ENCODE peak calls at places on chromosomes 13 and 19, in seven cellular contexts. One of them, this sample, is unnamed.

GRCh38 chr19:58328999-58329398 is 2.2 kb downstream of the ZSCAN22 start:
- DNase-seq in tibial nerve: no peak
- DNase-seq in CD8-positive, alpha-beta memory T cell: no peak
- DNase-seq in brain microvascular endothelial cell: no peak
- DNase-seq in transverse colon: no peak
- DNase-seq in AG04450: no peak
- DNase-seq in cardiac fibroblast: no peak
- DNase-seq in this sample: no peak

GRCh38 chr13:100399455-100399854 is 189.1 kb downstream of the GGACT start:
- DNase-seq in AG04450: no peak
- DNase-seq in tibial nerve: no peak
- DNase-seq in brain microvascular endothelial cell: no peak
- DNase-seq in CD8-positive, alpha-beta memory T cell: no peak
- DNase-seq in cardiac fibroblast: no peak
- DNase-seq in transverse colon: no peak
- DNase-seq in this sample: no peak

GRCh38 chr19:10416380-10417257 is 3.7 kb upstream of the PDE4A start:
- DNase-seq in cardiac fibroblast: peak
- DNase-seq in CD8-positive, alpha-beta memory T cell: peak
- DNase-seq in transverse colon: peak
- DNase-seq in AG04450: peak
- DNase-seq in tibial nerve: peak
- DNase-seq in brain microvascular endothelial cell: peak
- DNase-seq in this sample: peak

GRCh38 chr13:109719962-109720646 is 66.3 kb downstream of the IRS2 start:
- DNase-seq in tibial nerve: no peak
- DNase-seq in cardiac fibroblast: no peak
- DNase-seq in brain microvascular endothelial cell: no peak
- DNase-seq in CD8-positive, alpha-beta memory T cell: no peak
- DNase-seq in transverse colon: no peak
- DNase-seq in AG04450: no peak
- DNase-seq in this sample: no peak

GRCh38 chr13:76864259-76864658 is 21.9 kb downstream of the KCTD12 start:
- DNase-seq in AG04450: no peak
- DNase-seq in cardiac fibroblast: no peak
- DNase-seq in tibial nerve: no peak
- DNase-seq in CD8-positive, alpha-beta memory T cell: no peak
- DNase-seq in brain microvascular endothelial cell: no peak
- DNase-seq in transverse colon: no peak
- DNase-seq in this sample: no peak

GRCh38 chr19:23116802-23117571 is at the start of gene ZNF730:
- DNase-seq in transverse colon: peak
- DNase-seq in cardiac fibroblast: peak
- DNase-seq in AG04450: peak
- DNase-seq in tibial nerve: no peak
- DNase-seq in brain microvascular endothelial cell: peak
- DNase-seq in CD8-positive, alpha-beta memory T cell: peak
- DNase-seq in this sample: peak

GRCh38 chr19:46209051-46209450 is 20.5 kb upstream of the IGFL1 start:
- DNase-seq in AG04450: no peak
- DNase-seq in tibial nerve: no peak
- DNase-seq in cardiac fibroblast: no peak
- DNase-seq in transverse colon: no peak
- DNase-seq in CD8-positive, alpha-beta memory T cell: no peak
- DNase-seq in brain microvascular endothelial cell: no peak
- DNase-seq in this sample: no peak

GRCh38 chr19:23972161-23972560 is 57.5 kb downstream of the ZNF726 start:
- DNase-seq in tibial nerve: no peak
- DNase-seq in AG04450: no peak
- DNase-seq in brain microvascular endothelial cell: no peak
- DNase-seq in transverse colon: no peak
- DNase-seq in CD8-positive, alpha-beta memory T cell: no peak
- DNase-seq in cardiac fibroblast: no peak
- DNase-seq in this sample: no peak

GRCh38 chr13:68304287-68304893 is 1074.3 kb upstream of the PCDH9 start:
- DNase-seq in CD8-positive, alpha-beta memory T cell: no peak
- DNase-seq in tibial nerve: no peak
- DNase-seq in brain microvascular endothelial cell: no peak
- DNase-seq in AG04450: no peak
- DNase-seq in cardiac fibroblast: peak
- DNase-seq in transverse colon: no peak
- DNase-seq in this sample: no peak

GRCh38 chr19:54947381-54947780 is at the start of gene NLRP7:
- DNase-seq in brain microvascular endothelial cell: no peak
- DNase-seq in tibial nerve: no peak
- DNase-seq in cardiac fibroblast: no peak
- DNase-seq in transverse colon: no peak
- DNase-seq in CD8-positive, alpha-beta memory T cell: no peak
- DNase-seq in AG04450: no peak
- DNase-seq in this sample: no peak

GRCh38 chr19:20244356-20244755 is 77.3 kb downstream of the ZNF486 start:
- DNase-seq in cardiac fibroblast: no peak
- DNase-seq in AG04450: no peak
- DNase-seq in transverse colon: no peak
- DNase-seq in brain microvascular endothelial cell: no peak
- DNase-seq in tibial nerve: no peak
- DNase-seq in CD8-positive, alpha-beta memory T cell: peak
- DNase-seq in this sample: no peak

GRCh38 chr19:14544977-14545715 is 15.8 kb downstream of the TECR start:
- DNase-seq in transverse colon: peak
- DNase-seq in cardiac fibroblast: no peak
- DNase-seq in brain microvascular endothelial cell: no peak
- DNase-seq in tibial nerve: no peak
- DNase-seq in CD8-positive, alpha-beta memory T cell: no peak
- DNase-seq in AG04450: no peak
- DNase-seq in this sample: no peak

GRCh38 chr13:99051768-99052455 is 74.0 kb upstream of the DOCK9 start:
- DNase-seq in transverse colon: no peak
- DNase-seq in cardiac fibroblast: no peak
- DNase-seq in brain microvascular endothelial cell: no peak
- DNase-seq in tibial nerve: no peak
- DNase-seq in AG04450: no peak
- DNase-seq in CD8-positive, alpha-beta memory T cell: peak
- DNase-seq in this sample: peak

GRCh38 chr13:26839682-26840081 is 79.1 kb upstream of the GPR12 start:
- DNase-seq in AG04450: no peak
- DNase-seq in brain microvascular endothelial cell: no peak
- DNase-seq in CD8-positive, alpha-beta memory T cell: no peak
- DNase-seq in transverse colon: no peak
- DNase-seq in cardiac fibroblast: no peak
- DNase-seq in tibial nerve: no peak
- DNase-seq in this sample: no peak

GRCh38 chr13:100922599-100922998 is 248.0 kb upstream of the TMTC4 start:
- DNase-seq in transverse colon: no peak
- DNase-seq in AG04450: no peak
- DNase-seq in CD8-positive, alpha-beta memory T cell: no peak
- DNase-seq in brain microvascular endothelial cell: no peak
- DNase-seq in tibial nerve: no peak
- DNase-seq in cardiac fibroblast: no peak
- DNase-seq in this sample: no peak

GRCh38 chr13:99214691-99215090 is 14.0 kb downstream of the UBAC2 start:
- DNase-seq in transverse colon: no peak
- DNase-seq in CD8-positive, alpha-beta memory T cell: no peak
- DNase-seq in tibial nerve: no peak
- DNase-seq in AG04450: no peak
- DNase-seq in cardiac fibroblast: no peak
- DNase-seq in brain microvascular endothelial cell: no peak
- DNase-seq in this sample: no peak

GRCh38 chr19:14089412-14089661 is 1.2 kb downstream of the SAMD1 start:
- DNase-seq in CD8-positive, alpha-beta memory T cell: no peak
- DNase-seq in brain microvascular endothelial cell: no peak
- DNase-seq in tibial nerve: peak
- DNase-seq in transverse colon: no peak
- DNase-seq in AG04450: no peak
- DNase-seq in cardiac fibroblast: peak
- DNase-seq in this sample: peak

GRCh38 chr19:44356383-44357111 is at the start of gene ZNF112:
- DNase-seq in AG04450: peak
- DNase-seq in brain microvascular endothelial cell: peak
- DNase-seq in cardiac fibroblast: peak
- DNase-seq in transverse colon: peak
- DNase-seq in CD8-positive, alpha-beta memory T cell: no peak
- DNase-seq in tibial nerve: peak
- DNase-seq in this sample: no peak

GRCh38 chr19:58516246-58516836 is 3.3 kb downstream of the ZBTB45 start:
- DNase-seq in AG04450: no peak
- DNase-seq in transverse colon: no peak
- DNase-seq in CD8-positive, alpha-beta memory T cell: no peak
- DNase-seq in tibial nerve: no peak
- DNase-seq in brain microvascular endothelial cell: no peak
- DNase-seq in cardiac fibroblast: no peak
- DNase-seq in this sample: no peak

GRCh38 chr13:48110930-48111721 is 16.2 kb upstream of the MED4 start:
- DNase-seq in transverse colon: no peak
- DNase-seq in CD8-positive, alpha-beta memory T cell: no peak
- DNase-seq in AG04450: no peak
- DNase-seq in brain microvascular endothelial cell: no peak
- DNase-seq in cardiac fibroblast: peak
- DNase-seq in tibial nerve: peak
- DNase-seq in this sample: no peak

GRCh38 chr19:14138576-14139265 is 2.3 kb upstream of the ASF1B start:
- DNase-seq in AG04450: no peak
- DNase-seq in cardiac fibroblast: peak
- DNase-seq in tibial nerve: no peak
- DNase-seq in CD8-positive, alpha-beta memory T cell: no peak
- DNase-seq in transverse colon: no peak
- DNase-seq in brain microvascular endothelial cell: peak
- DNase-seq in this sample: no peak

GRCh38 chr13:91482427-91482826 is 84.0 kb downstream of the GPC5 start:
- DNase-seq in brain microvascular endothelial cell: peak
- DNase-seq in cardiac fibroblast: no peak
- DNase-seq in CD8-positive, alpha-beta memory T cell: no peak
- DNase-seq in AG04450: no peak
- DNase-seq in transverse colon: no peak
- DNase-seq in tibial nerve: no peak
- DNase-seq in this sample: no peak

GRCh38 chr19:23716792-23717191 is 29.8 kb upstream of the ZNF675 start:
- DNase-seq in brain microvascular endothelial cell: no peak
- DNase-seq in transverse colon: no peak
- DNase-seq in CD8-positive, alpha-beta memory T cell: no peak
- DNase-seq in tibial nerve: no peak
- DNase-seq in AG04450: no peak
- DNase-seq in cardiac fibroblast: no peak
- DNase-seq in this sample: no peak

GRCh38 chr13:107642841-107643240 is 572.5 kb downstream of the LIG4 start:
- DNase-seq in cardiac fibroblast: peak
- DNase-seq in brain microvascular endothelial cell: no peak
- DNase-seq in AG04450: peak
- DNase-seq in tibial nerve: no peak
- DNase-seq in transverse colon: no peak
- DNase-seq in CD8-positive, alpha-beta memory T cell: no peak
- DNase-seq in this sample: no peak

GRCh38 chr13:66099825-66100224 is 1130.3 kb downstream of the PCDH9 start:
- DNase-seq in AG04450: no peak
- DNase-seq in tibial nerve: no peak
- DNase-seq in CD8-positive, alpha-beta memory T cell: no peak
- DNase-seq in cardiac fibroblast: no peak
- DNase-seq in transverse colon: no peak
- DNase-seq in brain microvascular endothelial cell: no peak
- DNase-seq in this sample: no peak

GRCh38 chr19:11942843-11943108 is 17.9 kb downstream of the ZNF700 start:
- DNase-seq in cardiac fibroblast: no peak
- DNase-seq in AG04450: no peak
- DNase-seq in tibial nerve: no peak
- DNase-seq in brain microvascular endothelial cell: no peak
- DNase-seq in transverse colon: no peak
- DNase-seq in CD8-positive, alpha-beta memory T cell: no peak
- DNase-seq in this sample: no peak

GRCh38 chr13:88450515-88450914 is 779.3 kb downstream of the SLITRK5 start:
- DNase-seq in cardiac fibroblast: no peak
- DNase-seq in tibial nerve: no peak
- DNase-seq in CD8-positive, alpha-beta memory T cell: no peak
- DNase-seq in brain microvascular endothelial cell: no peak
- DNase-seq in transverse colon: no peak
- DNase-seq in AG04450: no peak
- DNase-seq in this sample: no peak
- H3K4me3 ChIP-seq in cardiac fibroblast: no peak
- H3K4me3 ChIP-seq in tibial nerve: no peak
- H3K4me3 ChIP-seq in CD8-positive, alpha-beta memory T cell: no peak
- H3K4me3 ChIP-seq in brain microvascular endothelial cell: no peak
- H3K4me3 ChIP-seq in transverse colon: no peak
- H3K4me3 ChIP-seq in AG04450: no peak
- H3K4me3 ChIP-seq in this sample: no peak

DNA sequence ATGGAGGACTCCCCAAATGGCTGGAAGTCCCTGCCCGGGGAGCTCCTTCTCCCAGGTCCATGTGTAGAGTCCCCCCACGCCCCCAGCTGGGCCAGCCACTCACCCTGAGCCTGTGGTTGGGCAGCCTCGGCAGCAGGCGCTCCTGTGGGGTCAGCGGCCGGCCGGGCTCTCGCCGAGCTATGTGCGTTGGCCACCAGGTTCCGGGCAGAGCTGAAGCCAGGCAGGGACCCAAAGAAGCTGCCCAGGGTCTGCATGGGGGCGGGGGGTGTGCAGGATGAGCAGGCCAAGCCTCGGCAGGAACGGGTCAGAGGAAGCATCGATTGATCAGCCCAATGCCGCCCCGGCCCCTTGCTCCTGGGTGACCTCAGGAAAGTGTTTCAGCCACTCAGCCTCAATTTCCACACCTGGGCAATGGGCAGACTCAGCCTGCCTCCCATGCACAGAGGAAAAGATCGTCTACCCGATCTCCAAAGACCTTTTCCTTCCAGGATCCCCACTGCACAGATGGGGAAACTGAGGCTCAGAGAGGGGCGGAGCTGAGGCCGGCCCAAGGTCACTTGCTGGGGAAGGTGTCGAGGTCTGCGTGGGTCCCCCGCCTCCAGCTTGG is 732 bp downstream of the PLIN4 start:
- DNase-seq in CD8-positive, alpha-beta memory T cell: no peak
- DNase-seq in brain microvascular endothelial cell: no peak
- DNase-seq in cardiac fibroblast: no peak
- DNase-seq in transverse colon: no peak
- DNase-seq in AG04450: no peak
- DNase-seq in tibial nerve: no peak
- DNase-seq in this sample: no peak
- H3K4me3 ChIP-seq in CD8-positive, alpha-beta memory T cell: no peak
- H3K4me3 ChIP-seq in brain microvascular endothelial cell: no peak
- H3K4me3 ChIP-seq in cardiac fibroblast: peak
- H3K4me3 ChIP-seq in transverse colon: peak
- H3K4me3 ChIP-seq in AG04450: no peak
- H3K4me3 ChIP-seq in tibial nerve: no peak
- H3K4me3 ChIP-seq in this sample: no peak

GRCh38 chr19:47416667-47417033 is 2.7 kb downstream of the MEIS3 start:
- DNase-seq in tibial nerve: no peak
- DNase-seq in CD8-positive, alpha-beta memory T cell: no peak
- DNase-seq in brain microvascular endothelial cell: no peak
- DNase-seq in cardiac fibroblast: no peak
- DNase-seq in AG04450: no peak
- DNase-seq in transverse colon: no peak
- DNase-seq in this sample: no peak
- H3K4me3 ChIP-seq in tibial nerve: no peak
- H3K4me3 ChIP-seq in CD8-positive, alpha-beta memory T cell: no peak
- H3K4me3 ChIP-seq in brain microvascular endothelial cell: no peak
- H3K4me3 ChIP-seq in cardiac fibroblast: no peak
- H3K4me3 ChIP-seq in AG04450: no peak
- H3K4me3 ChIP-seq in transverse colon: no peak
- H3K4me3 ChIP-seq in this sample: no peak

DNA sequence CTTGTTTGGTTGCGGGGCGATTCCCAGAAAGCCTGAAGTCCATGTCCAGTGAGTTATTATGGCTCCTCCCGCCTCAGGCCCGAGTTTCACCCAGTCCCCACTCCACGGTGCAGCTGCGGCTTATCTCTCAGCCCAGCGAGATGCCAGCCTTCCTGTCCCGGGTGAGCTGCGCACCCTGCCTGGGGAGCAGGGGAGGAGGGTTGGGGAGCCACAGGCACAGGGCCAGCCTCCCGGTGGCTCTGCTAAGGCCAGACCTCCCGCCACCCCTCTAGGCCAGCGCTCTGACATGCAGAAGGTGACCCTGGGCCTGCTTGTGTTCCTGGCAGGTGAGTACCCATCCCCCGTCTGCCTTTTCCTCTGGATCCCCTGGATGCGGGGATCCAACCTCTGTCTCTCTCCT is 3.5 kb downstream of the FXYD3 start:
- DNase-seq in tibial nerve: no peak
- DNase-seq in AG04450: no peak
- DNase-seq in brain microvascular endothelial cell: no peak
- DNase-seq in CD8-positive, alpha-beta memory T cell: no peak
- DNase-seq in transverse colon: no peak
- DNase-seq in cardiac fibroblast: no peak
- DNase-seq in this sample: no peak
- H3K4me3 ChIP-seq in tibial nerve: no peak
- H3K4me3 ChIP-seq in AG04450: no peak
- H3K4me3 ChIP-seq in brain microvascular endothelial cell: no peak
- H3K4me3 ChIP-seq in CD8-positive, alpha-beta memory T cell: no peak
- H3K4me3 ChIP-seq in transverse colon: peak
- H3K4me3 ChIP-seq in cardiac fibroblast: no peak
- H3K4me3 ChIP-seq in this sample: no peak

This sample was measured in naive thymus-derived CD4-positive, alpha-beta T cell.